ENCODE peak calls at places on chromosomes 13 and 19, in seven cellular contexts. J is foreskin keratinocyte; Q is neural progenitor cell; I is renal cortical epithelial cell; W is stimulated activated CD4-positive, alpha-beta T cell treated with anti-CD3 and anti-CD28 coated beads, Interleukin-2, amount 100 ng/mL, for 4 hours; E is HFFc6; S is skeletal muscle cell. T is an unnamed sample.

GRCh38 chr19:15466851-15467733 is 2.7 kb upstream of the RASAL3 start:
- DNase-seq in E (peak; percentile 55), I (peak; percentile 4), Q (no peak), W (peak; percentile 56), J (no peak), S (no peak), T (no peak)

GRCh38 chr19:3123956-3124355 is 11.9 kb upstream of the GNA15 start:
- DNase-seq in S (no peak), E (no peak), W (no peak), J (no peak), Q (no peak), I (no peak), T (no peak)

GRCh38 chr19:55216461-55217198 is 7.3 kb upstream of the PTPRH start:
- DNase-seq in Q (peak; percentile 95), I (peak; percentile 98), E (peak; percentile 99), W (no peak), S (peak; percentile 98), J (peak; percentile 98), T (peak; percentile 94)

GRCh38 chr19:17830567-17831418 is 9.5 kb upstream of the INSL3 start:
- DNase-seq in I (peak; percentile 80), E (peak; percentile 5), Q (peak; percentile 96), J (peak; percentile 82), W (no peak), S (peak; percentile 35), T (peak; percentile 82)

GRCh38 chr13:21998279-21998678 is 327.4 kb downstream of the FGF9 start:
- DNase-seq in I (no peak), W (no peak), S (no peak), E (no peak), J (no peak), Q (peak; percentile 18), T (no peak)

GRCh38 chr13:102814025-102814607 is 15.2 kb downstream of the BIVM start:
- DNase-seq in S (no peak), W (no peak), I (no peak), Q (no peak), E (no peak), J (no peak), T (no peak)

GRCh38 chr19:48321372-48321621 is 4.1 kb upstream of the EMP3 start:
- DNase-seq in I (peak; percentile 83), Q (peak; percentile 99), W (peak; percentile 95), E (peak; percentile 78), J (peak; percentile 66), S (peak; percentile 75), T (peak; percentile 99)

GRCh38 chr13:48573213-48573612 is 40.3 kb upstream of the RCBTB2 start:
- DNase-seq in S (no peak), I (no peak), J (no peak), Q (no peak), W (no peak), E (no peak), T (no peak)

GRCh38 chr13:112117955-112118302 is 51.0 kb downstream of the SOX1 start:
- DNase-seq in E (no peak), S (no peak), Q (no peak), I (no peak), J (no peak), W (no peak), T (no peak)

GRCh38 chr13:74930402-74931165 is 551.4 kb downstream of the TBC1D4 start:
- DNase-seq in J (peak; percentile 23), I (peak; percentile 93), W (no peak), Q (no peak), S (peak; percentile 67), E (peak; percentile 71), T (no peak)

GRCh38 chr19:53545271-53546065 is 7.5 kb downstream of the ZNF331 start:
- DNase-seq in W (no peak), I (peak; percentile 67), E (peak; percentile 85), Q (no peak), S (no peak), J (peak; percentile 67), T (no peak)

GRCh38 chr13:50457430-50458393 is 385.8 kb downstream of the DLEU7 start:
- DNase-seq in E (no peak), S (no peak), Q (no peak), J (no peak), W (no peak), I (no peak), T (no peak)

GRCh38 chr13:99182439-99182838 is 18.2 kb upstream of the UBAC2 start:
- DNase-seq in J (no peak), S (no peak), I (no peak), E (no peak), W (no peak), Q (no peak), T (no peak)

GRCh38 chr19:16627194-16627927 is 643 bp downstream of the MED26 start:
- DNase-seq in S (no peak), W (no peak), E (no peak), I (no peak), J (no peak), Q (peak; percentile 52), T (no peak)

GRCh38 chr19:10120538-10121198 is 969 bp upstream of the EIF3G start:
- DNase-seq in S (peak; percentile 65), J (peak; percentile 82), W (no peak), E (peak; percentile 97), Q (no peak), I (peak; percentile 17), T (no peak)

GRCh38 chr19:12790628-12791344 is 500 bp upstream of the JUNB start:
- DNase-seq in Q (peak; percentile 31), I (no peak), S (no peak), W (no peak), J (no peak), E (no peak), T (no peak)

GRCh38 chr19:38932425-38933179 is 1.9 kb downstream of the MRPS12 start:
- DNase-seq in J (no peak), S (no peak), W (peak; percentile 24), Q (peak; percentile 62), I (peak; percentile 57), E (no peak), T (peak; percentile 60)

GRCh38 chr13:27942972-27943371 is 23.2 kb downstream of the PDX1 start:
- DNase-seq in E (no peak), S (no peak), W (no peak), Q (no peak), I (no peak), J (no peak), T (no peak)

GRCh38 chr13:98457053-98457452 is 119.9 kb downstream of the STK24 start:
- DNase-seq in J (no peak), Q (no peak), S (no peak), I (no peak), W (no peak), E (no peak), T (no peak)

GRCh38 chr13:93328943-93329342 is 102.3 kb downstream of the GPC6 start:
- DNase-seq in I (peak; percentile 71), E (no peak), S (no peak), W (no peak), Q (no peak), J (no peak), T (no peak)

GRCh38 chr13:46229251-46229650 is 17.5 kb downstream of the LRRC63 start:
- DNase-seq in I (no peak), J (no peak), Q (no peak), S (no peak), W (no peak), E (no peak), T (no peak)

GRCh38 chr19:35310811-35311465 is 18.0 kb upstream of the CD22 start:
- DNase-seq in J (no peak), S (no peak), E (no peak), Q (no peak), I (no peak), W (no peak), T (no peak)

GRCh38 chr13:52319876-52320275 is 86.1 kb downstream of the THSD1 start:
- DNase-seq in I (peak; percentile 29), E (no peak), W (no peak), J (peak; percentile 7), Q (no peak), S (no peak), T (no peak)

GRCh38 chr19:41871573-41872383 is 5.3 kb upstream of the CD79A start:
- DNase-seq in W (no peak), I (no peak), Q (no peak), S (no peak), J (no peak), E (no peak), T (no peak)

GRCh38 chr13:43238341-43239083 is 215.1 kb downstream of the DNAJC15 start:
- DNase-seq in E (no peak), Q (no peak), I (no peak), J (no peak), S (no peak), W (no peak), T (no peak)

GRCh38 chr19:19817357-19817756 is 4.2 kb downstream of the ZNF506 start:
- DNase-seq in Q (no peak), J (no peak), S (no peak), W (peak; percentile 31), E (no peak), I (no peak), T (no peak)

GRCh38 chr19:16608290-16608704 is 19.7 kb downstream of the MED26 start:
- DNase-seq in J (no peak), W (no peak), Q (no peak), S (peak; percentile 89), I (peak; percentile 82), E (peak; percentile 85), T (no peak)

GRCh38 chr19:34985249-34986022 is 14.7 kb upstream of the GRAMD1A start:
- DNase-seq in E (no peak), W (no peak), J (no peak), S (no peak), I (no peak), Q (peak; percentile 38), T (peak; percentile 57)

GRCh38 chr13:72599148-72599743 is 128.2 kb downstream of the MZT1 start:
- DNase-seq in E (no peak), Q (no peak), S (no peak), I (no peak), W (no peak), J (no peak), T (peak; percentile 40)

GRCh38 chr13:20473139-20473538 is 52.5 kb downstream of the CRYL1 start:
- DNase-seq in J (no peak), Q (no peak), I (no peak), W (no peak), E (no peak), S (no peak), T (no peak)

GRCh38 chr19:750640-751423 is at the start of gene MISP:
- DNase-seq in W (no peak), I (no peak), Q (no peak), J (peak; percentile 52), S (no peak), E (no peak), T (no peak)

GRCh38 chr19:40217921-40218890 is at the start of gene TTC9B:
- DNase-seq in W (no peak), E (no peak), J (no peak), S (no peak), I (no peak), Q (peak; percentile 93), T (peak; percentile 25)

GRCh38 chr13:75395901-75396300 is 86.1 kb downstream of the TBC1D4 start:
- DNase-seq in J (no peak), I (peak; percentile 91), E (no peak), S (no peak), Q (no peak), W (no peak), T (no peak)

GRCh38 chr13:37209621-37210020 is 104.2 kb upstream of the CSNK1A1L start:
- DNase-seq in W (no peak), E (peak; percentile 15), S (no peak), I (no peak), J (no peak), Q (no peak), T (no peak)

GRCh38 chr19:52140077-52140710 is 456 bp upstream of the ZNF616 start:
- DNase-seq in J (no peak), Q (no peak), S (no peak), W (no peak), E (no peak), I (no peak), T (no peak)

GRCh38 chr19:6970021-6970420 is 51.2 kb downstream of the MBD3L2B start:
- DNase-seq in I (no peak), Q (no peak), J (no peak), S (no peak), E (no peak), W (no peak), T (no peak)